ENCODE peak calls at places on chromosome 21, in six cellular contexts. V is tibial nerve; M is right cardiac atrium; C is PC-3; T is CD4-positive, CD25-positive, alpha-beta regulatory T cell; O is esophagus squamous epithelium. F is an unnamed sample.

GRCh38 chr21:24823247-24823646 is 784.0 kb downstream of the MRPL39 start:
- DNase-seq in C (no peak), T (no peak), V (no peak), M (no peak), O (no peak), F (no peak)

GRCh38 chr21:44253832-44254700 is 7.6 kb downstream of the DNMT3L start:
- DNase-seq in V (no peak), T (no peak), M (no peak), O (no peak), C (no peak), F (no peak)

GRCh38 chr21:29117372-29117955 is 13.0 kb upstream of the MAP3K7CL start:
- DNase-seq in O (no peak), V (no peak), C (no peak), M (no peak), T (no peak), F (no peak)

GRCh38 chr21:31394309-31394708 is 50.2 kb upstream of the TIAM1 start:
- DNase-seq in C (no peak), O (no peak), M (no peak), T (no peak), V (no peak), F (no peak)

GRCh38 chr21:26852422-26852821 is 7.2 kb upstream of the ADAMTS1 start:
- DNase-seq in O (no peak), C (no peak), V (no peak), M (no peak), T (no peak), F (no peak)

GRCh38 chr21:32101206-32101763 is 177.6 kb downstream of the MIS18A start:
- DNase-seq in C (no peak), M (no peak), V (no peak), O (no peak), T (no peak), F (no peak)

GRCh38 chr21:46455575-46456385 is 2.9 kb upstream of the DIP2A start:
- DNase-seq in M (peak; percentile 43), C (peak; percentile 64), T (no peak), O (no peak), V (no peak), F (no peak)

GRCh38 chr21:36437745-36438128 is 42.2 kb downstream of the CLDN14 start:
- DNase-seq in T (no peak), O (no peak), C (peak; percentile 74), V (no peak), M (peak; percentile 50), F (no peak)

GRCh38 chr21:27418338-27418737 is 451.4 kb upstream of the ADAMTS5 start:
- DNase-seq in T (no peak), M (no peak), C (no peak), V (no peak), O (no peak), F (no peak)

DNA sequence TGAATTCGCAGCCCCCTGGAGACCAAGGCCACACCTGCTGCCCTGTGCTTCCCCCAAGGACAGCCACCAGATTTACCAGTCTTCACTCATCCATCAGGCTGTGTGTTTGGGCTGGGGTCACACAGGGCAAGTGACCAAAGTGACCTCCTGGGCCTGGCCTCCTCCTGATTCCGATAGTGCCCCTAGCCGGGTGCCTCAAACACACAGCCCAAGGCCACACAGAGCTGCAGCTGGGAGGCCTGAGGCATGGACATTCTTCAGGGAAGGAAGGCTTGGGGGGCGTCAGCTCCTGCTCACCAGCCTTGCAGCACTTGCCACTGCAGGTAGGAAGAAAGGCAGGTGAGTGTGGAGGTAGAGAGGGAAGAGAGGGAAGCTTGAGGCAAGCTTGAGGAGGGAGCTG is 181.3 kb downstream of the RUNX1 start:
- DNase-seq in V (no peak), O (no peak), T (no peak), M (no peak), C (no peak), F (no peak)
- H3K27ac ChIP-seq in V (no peak overlapping the region), O (no peak overlapping the region), T (no peak overlapping the region), M (no peak overlapping the region), C (peak overlapping the region; percentile 59), F (no peak overlapping the region)

GRCh38 chr21:14587266-14587665 is 41.2 kb upstream of the SAMSN1 start:
- DNase-seq in C (no peak), T (no peak), O (no peak), V (no peak), M (no peak), F (no peak)

GRCh38 chr21:14585122-14585521 is 39.0 kb upstream of the SAMSN1 start:
- DNase-seq in V (no peak), O (no peak), T (no peak), M (no peak), C (no peak), F (no peak)

GRCh38 chr21:14591882-14592281 is 45.8 kb upstream of the SAMSN1 start:
- DNase-seq in T (peak; percentile 28), O (no peak), C (peak; percentile 26), M (peak; percentile 33), V (no peak), F (no peak)

GRCh38 chr21:14591277-14591876 is 45.3 kb upstream of the SAMSN1 start:
- DNase-seq in O (no peak), V (no peak), T (no peak), C (no peak), M (no peak), F (no peak)

DNA sequence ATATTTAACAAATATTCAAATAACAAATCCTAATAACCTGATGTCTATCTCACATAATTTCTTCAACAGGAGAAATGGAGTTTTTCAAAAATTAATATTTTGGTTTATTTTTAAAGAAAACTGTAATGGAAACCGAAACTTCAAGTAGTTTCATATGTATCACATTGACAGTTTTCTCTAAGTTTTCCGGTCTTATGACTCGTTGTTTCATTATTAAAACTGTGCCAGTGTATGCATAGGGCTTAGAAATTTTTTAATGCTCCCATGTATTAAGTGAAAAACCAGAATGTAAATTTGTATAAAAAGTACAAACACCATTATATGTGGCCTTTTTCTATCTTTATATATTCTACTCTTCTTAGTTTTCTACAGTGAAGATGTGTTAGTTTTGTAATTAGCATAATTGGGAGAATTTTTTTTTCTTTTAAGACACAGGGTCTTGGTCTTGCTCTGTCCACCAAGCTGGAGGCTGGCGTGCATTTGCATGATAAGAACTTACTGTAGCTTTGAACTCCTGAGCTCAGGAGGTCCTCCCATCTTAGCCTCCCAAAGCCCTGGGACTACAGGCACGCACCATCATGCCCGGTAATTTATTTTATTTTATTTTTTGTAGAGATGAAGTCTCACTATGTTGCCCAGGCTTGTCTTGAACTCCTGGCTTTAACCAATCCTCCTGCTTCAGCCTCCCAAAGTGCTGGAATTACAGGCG is 43.9 kb upstream of the SAMSN1 start:
- DNase-seq in C (no peak), O (no peak), M (no peak), V (no peak), T (peak; percentile 50), F (no peak)
- H3K4me3 ChIP-seq in C (no peak overlapping the region), O (no peak overlapping the region), M (no peak overlapping the region), V (no peak overlapping the region), T (peak overlapping the region; percentile 78), F (no peak overlapping the region)

GRCh38 chr21:41726970-41727783 is 39.7 kb downstream of the RIPK4 start:
- DNase-seq in T (no peak), V (peak; percentile 66), C (peak; percentile 87), O (no peak), M (peak; percentile 85), F (no peak)
- H3K27me3 ChIP-seq in T (no peaks in the 10 kb centered on the region), V (peaks cover 38% of the 10 kb centered on the region), C (no peaks in the 10 kb centered on the region), O (no peaks in the 10 kb centered on the region), M (no peaks in the 10 kb centered on the region), F (peaks cover 4% of the 10 kb centered on the region)

DNA sequence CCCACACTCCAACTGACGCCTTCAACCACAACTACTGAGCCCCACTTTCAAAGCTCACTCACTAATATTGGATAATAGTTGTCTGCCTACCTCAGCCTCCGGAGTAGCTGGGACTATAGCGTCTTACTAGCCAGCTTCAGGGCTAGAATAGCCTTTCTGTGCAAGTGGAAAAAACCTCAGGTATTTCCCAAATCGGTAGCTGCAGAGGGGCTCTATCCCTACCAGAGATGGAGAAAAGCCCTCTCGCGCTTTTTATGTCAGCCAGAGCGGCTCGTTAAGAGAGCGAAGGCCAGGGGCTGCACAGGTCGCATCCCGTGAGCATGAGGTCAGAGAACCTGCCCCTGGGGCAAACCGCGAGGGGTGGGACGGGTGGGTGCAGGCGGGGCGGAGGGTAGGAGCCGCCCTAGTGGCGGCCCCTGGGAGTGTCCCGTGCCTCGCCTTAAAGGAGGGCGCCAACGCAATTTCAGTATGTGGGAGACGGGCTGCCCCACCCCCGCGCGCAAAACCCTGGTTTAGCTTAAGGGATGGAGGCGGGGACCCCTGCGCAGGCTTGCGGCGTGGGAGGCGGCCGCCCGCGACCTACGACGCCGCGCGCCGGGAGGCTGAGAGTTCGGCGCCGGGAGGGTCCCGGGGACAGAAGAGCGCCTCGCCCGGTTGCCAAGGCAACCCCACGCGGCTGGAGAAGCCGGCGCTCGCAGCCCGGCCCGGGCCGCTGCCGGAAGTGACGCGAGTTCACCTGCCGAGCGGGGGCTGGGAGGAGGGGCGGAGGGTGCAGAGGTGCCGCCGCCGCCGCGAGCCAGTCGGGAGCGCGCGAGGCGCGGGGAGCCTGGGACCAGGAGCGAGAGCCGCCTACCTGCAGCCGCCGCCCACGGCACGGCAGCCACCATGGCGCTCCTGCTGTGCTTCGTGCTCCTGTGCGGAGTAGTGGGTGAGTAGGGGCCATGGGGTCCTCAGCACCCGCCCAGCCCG is at the start of gene CXADR:
- DNase-seq in T (peak; percentile 80), M (peak; percentile 61), V (no peak), C (peak; percentile 81), O (no peak), F (peak; percentile 59)
- H3K27ac ChIP-seq in T (no peak within 1 kb of the TSS), M (peak within 1 kb of the TSS; percentile 89), V (no peak within 1 kb of the TSS), C (no peak within 1 kb of the TSS), O (peak within 1 kb of the TSS; percentile 92), F (no peak within 1 kb of the TSS)

DNA sequence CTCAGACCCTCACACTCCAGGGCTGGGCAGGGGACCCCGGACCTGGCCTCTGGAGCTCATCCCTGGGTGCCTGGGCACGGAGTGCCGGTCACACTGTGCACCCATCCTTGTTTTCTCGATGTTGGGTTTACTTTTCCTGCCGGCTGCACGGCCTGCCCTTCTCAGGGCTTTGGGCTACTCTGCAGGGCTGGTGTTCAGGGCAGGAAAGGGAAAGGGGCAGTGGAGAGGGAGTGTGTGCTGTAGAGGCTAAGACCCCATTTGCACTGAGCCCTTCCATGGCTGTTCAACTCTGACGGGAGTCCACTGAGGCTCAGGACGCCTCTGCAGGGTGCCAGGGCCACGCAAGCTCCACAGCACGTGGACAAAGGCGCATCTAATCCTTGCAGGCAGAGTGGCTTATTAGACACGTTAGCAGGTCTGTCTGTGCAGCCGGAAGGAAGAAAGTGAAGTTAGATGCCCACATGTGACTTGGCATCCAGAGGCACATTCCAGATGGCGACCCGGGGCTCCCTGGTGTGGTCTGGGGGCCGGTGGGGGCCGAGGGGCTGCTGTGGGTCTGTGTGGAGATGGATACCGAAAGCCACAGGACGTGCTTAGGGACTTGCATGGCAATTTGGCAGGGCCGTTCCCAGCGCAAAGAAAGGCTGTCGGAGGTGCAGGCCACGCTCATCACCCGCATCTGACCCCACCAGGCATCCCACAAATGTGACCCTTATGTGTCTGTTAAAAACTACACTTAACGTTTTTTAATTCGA is 33.6 kb downstream of the COL18A1 start:
- DNase-seq in M (peak; percentile 31), C (no peak), V (no peak), O (no peak), T (no peak), F (no peak)
- H3K4me3 ChIP-seq in M (no peak overlapping the region), C (peak overlapping the region; percentile 58), V (no peak overlapping the region), O (no peak overlapping the region), T (peak overlapping the region; percentile 32), F (peak overlapping the region; percentile 34)

DNA sequence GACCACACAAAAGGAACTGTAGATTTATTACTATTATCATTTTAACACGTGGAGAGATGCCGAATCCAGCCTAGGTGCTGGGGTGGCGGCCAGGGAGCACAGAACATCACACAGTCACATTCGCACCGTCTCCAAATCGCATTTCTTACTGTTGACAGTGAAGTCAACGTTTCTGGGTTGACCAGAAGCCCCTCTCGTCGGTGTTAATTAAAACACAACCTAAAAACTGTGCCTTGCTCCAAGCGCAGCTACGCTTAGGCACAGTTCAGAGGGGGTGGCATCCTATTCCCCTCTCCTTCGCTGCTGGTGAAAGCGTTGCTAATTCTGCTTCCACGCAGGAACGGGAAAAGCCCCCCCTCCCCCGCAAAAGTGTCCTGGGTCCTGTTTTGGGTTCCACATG is 4.1 kb downstream of the RIPK4 start:
- DNase-seq in T (no peak), V (no peak), C (no peak), M (no peak), O (no peak), F (no peak)
- H3K27me3 ChIP-seq in T (peaks cover 21% of the 10 kb centered on the region), V (peaks cover 77% of the 10 kb centered on the region), C (no peaks in the 10 kb centered on the region), M (no peaks in the 10 kb centered on the region), O (no peaks in the 10 kb centered on the region), F (peaks cover 26% of the 10 kb centered on the region)

F was measured in CD8-positive, alpha-beta memory T cell.